ENCODE peak calls at places on chromosomes 13 and 19, in five cellular contexts. M, R, D, H and A are unnamed samples.

GRCh38 chr13:32259116-32259515 is 56.0 kb downstream of the ZAR1L start:
- DNase-seq in R (no peak), D (no peak), H (no peak), M (no peak), A (no peak)

GRCh38 chr13:51005566-51005965 is 96.0 kb downstream of the RNASEH2B start:
- DNase-seq in H (no peak), D (no peak), M (no peak), R (no peak), A (no peak)

GRCh38 chr13:38566526-38566925 is 120.4 kb upstream of the FREM2 start:
- DNase-seq in D (no peak), H (no peak), R (no peak), M (no peak), A (no peak)

GRCh38 chr13:112934075-112934474 is 34.9 kb upstream of the MCF2L start:
- DNase-seq in M (no peak), D (no peak), H (no peak), R (no peak), A (no peak)

GRCh38 chr19:15449620-15450527 is at the start of gene WIZ:
- DNase-seq in M (peak), D (peak), H (no peak), R (peak), A (peak)

GRCh38 chr19:50875795-50876422 is 2.7 kb downstream of the KLK2 start:
- DNase-seq in H (no peak), D (no peak), R (no peak), M (no peak), A (no peak)

GRCh38 chr13:46472384-46472783 is 80.6 kb upstream of the LRCH1 start:
- DNase-seq in H (no peak), R (no peak), M (no peak), D (no peak), A (no peak)

GRCh38 chr13:36841411-36841810 is 22.4 kb downstream of the RFXAP start:
- DNase-seq in M (no peak), H (no peak), R (no peak), D (no peak), A (no peak)

GRCh38 chr13:97976551-97977375 is 23.3 kb downstream of the IPO5 start:
- DNase-seq in H (no peak), M (peak), R (no peak), D (peak), A (peak)

GRCh38 chr13:32791545-32792172 is 205.4 kb downstream of the PDS5B start:
- DNase-seq in H (no peak), R (peak), D (no peak), M (no peak), A (peak)

GRCh38 chr13:34347784-34348573 is 530.0 kb downstream of the RFC3 start:
- DNase-seq in R (no peak), H (no peak), M (no peak), D (no peak), A (peak)

GRCh38 chr19:14138576-14139265 is 2.3 kb upstream of the ASF1B start:
- DNase-seq in D (no peak), R (peak), H (no peak), M (no peak), A (peak)

GRCh38 chr13:52644108-52644507 is 1.9 kb downstream of the HNRNPA1L2 start:
- DNase-seq in H (no peak), M (no peak), D (no peak), R (peak), A (no peak)

GRCh38 chr19:38946229-38947010 is 15.7 kb downstream of the MRPS12 start:
- DNase-seq in R (no peak), M (peak), D (no peak), H (no peak), A (no peak)

GRCh38 chr13:99258210-99258860 is at the start of gene GPR18:
- DNase-seq in D (no peak), H (no peak), R (peak), M (no peak), A (peak)

GRCh38 chr19:46536391-46536790 is 40.7 kb upstream of the PNMA8B start:
- DNase-seq in D (no peak), M (no peak), R (no peak), H (no peak), A (no peak)

GRCh38 chr13:28551498-28551895 is 56.6 kb upstream of the FLT1 start:
- DNase-seq in R (no peak), M (no peak), H (no peak), D (no peak), A (no peak)

GRCh38 chr13:28552288-28552687 is 57.4 kb upstream of the FLT1 start:
- DNase-seq in H (no peak), M (no peak), R (no peak), D (no peak), A (no peak)

GRCh38 chr13:28550721-28551497 is 56.0 kb upstream of the FLT1 start:
- DNase-seq in D (no peak), R (no peak), H (no peak), M (no peak), A (no peak)

GRCh38 chr13:28557725-28558124 is 62.8 kb upstream of the FLT1 start:
- DNase-seq in D (no peak), H (no peak), M (no peak), R (no peak), A (peak)

DNA sequence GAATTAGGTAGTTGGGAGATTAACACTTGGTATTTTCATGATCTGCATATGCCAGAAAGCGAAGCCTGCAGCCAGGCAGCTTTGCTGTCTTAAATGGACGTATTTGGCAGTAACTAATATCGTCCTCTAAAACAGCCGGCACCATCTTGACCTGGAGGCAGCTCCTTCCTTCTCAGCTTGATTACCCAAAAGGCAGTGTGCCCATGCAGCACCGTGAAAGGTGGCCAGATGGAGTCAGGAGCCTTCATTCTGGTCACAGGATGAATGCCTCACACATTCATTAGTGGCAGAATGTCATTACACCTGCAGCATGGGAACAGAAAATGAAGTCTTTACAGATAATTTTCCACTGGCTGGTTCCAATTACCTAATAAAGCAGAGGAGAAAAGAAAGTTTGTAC is 59.0 kb upstream of the FLT1 start:
- DNase-seq in R (no peak), H (no peak), M (no peak), D (no peak), A (no peak)
- H4K91ac ChIP-seq in R (no peak), H (no peak), M (no peak), D (no peak), A (no peak)

GRCh38 chr19:48548253-48548911 is 3.6 kb upstream of the SULT2B1 start:
- DNase-seq in M (no peak), R (no peak), D (no peak), H (no peak), A (no peak)

GRCh38 chr19:48543121-48543710 is 8.8 kb upstream of the SULT2B1 start:
- DNase-seq in M (peak), H (no peak), D (no peak), R (peak), A (peak)

GRCh38 chr19:48547722-48548121 is 4.2 kb upstream of the SULT2B1 start:
- DNase-seq in D (no peak), M (no peak), R (no peak), H (no peak), A (no peak)

GRCh38 chr19:48541813-48542212 is 10.2 kb upstream of the SULT2B1 start:
- DNase-seq in H (no peak), R (no peak), M (no peak), D (no peak), A (no peak)

DNA sequence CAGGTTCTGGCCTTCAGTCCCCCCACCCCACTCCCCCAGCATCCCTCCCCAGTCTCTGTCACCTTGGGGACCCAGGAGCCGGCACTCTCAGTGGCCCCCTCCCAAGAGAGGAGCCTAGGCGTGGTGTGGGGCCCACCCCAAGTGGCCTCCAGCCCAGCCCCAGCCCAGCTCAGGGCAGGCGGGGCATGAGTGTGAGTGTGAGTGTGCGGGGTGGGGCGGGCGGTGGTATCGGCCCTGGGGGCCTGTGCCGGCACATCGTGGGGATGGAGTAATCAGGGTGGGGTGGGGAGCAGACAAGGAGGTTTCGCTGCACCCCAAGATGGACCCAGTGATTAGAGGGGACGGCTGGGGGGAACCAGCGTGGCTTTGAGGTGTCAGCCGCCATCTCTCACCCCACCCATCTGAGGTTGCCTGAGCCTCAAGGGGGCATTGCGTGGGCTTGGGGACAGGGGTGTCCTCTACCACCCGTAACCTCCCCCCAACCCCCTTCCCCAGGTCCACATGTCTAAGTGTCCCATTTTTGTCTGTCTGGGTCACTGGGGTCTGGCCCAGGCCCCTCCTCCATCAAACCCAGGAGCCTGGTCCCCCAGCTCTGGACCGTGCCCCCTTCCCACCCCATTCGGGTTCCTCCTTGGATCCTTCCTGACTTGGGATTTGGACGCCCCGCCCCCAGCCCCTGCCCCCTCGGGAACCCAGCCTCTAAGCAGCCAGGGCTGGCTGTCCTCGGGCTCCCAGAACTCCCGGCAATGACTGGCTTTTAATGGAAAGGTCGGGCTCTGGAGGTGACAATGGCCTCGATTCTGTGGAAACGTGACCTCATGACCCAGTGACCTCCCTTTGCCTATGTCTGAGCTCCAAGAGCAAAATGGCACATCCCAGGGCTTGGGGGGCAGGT is 6.9 kb upstream of the SULT2B1 start:
- DNase-seq in M (peak), R (no peak), D (no peak), H (no peak), A (no peak)
- H4K91ac ChIP-seq in M (no peak), R (no peak), D (no peak), H (peak), A (no peak)

DNA sequence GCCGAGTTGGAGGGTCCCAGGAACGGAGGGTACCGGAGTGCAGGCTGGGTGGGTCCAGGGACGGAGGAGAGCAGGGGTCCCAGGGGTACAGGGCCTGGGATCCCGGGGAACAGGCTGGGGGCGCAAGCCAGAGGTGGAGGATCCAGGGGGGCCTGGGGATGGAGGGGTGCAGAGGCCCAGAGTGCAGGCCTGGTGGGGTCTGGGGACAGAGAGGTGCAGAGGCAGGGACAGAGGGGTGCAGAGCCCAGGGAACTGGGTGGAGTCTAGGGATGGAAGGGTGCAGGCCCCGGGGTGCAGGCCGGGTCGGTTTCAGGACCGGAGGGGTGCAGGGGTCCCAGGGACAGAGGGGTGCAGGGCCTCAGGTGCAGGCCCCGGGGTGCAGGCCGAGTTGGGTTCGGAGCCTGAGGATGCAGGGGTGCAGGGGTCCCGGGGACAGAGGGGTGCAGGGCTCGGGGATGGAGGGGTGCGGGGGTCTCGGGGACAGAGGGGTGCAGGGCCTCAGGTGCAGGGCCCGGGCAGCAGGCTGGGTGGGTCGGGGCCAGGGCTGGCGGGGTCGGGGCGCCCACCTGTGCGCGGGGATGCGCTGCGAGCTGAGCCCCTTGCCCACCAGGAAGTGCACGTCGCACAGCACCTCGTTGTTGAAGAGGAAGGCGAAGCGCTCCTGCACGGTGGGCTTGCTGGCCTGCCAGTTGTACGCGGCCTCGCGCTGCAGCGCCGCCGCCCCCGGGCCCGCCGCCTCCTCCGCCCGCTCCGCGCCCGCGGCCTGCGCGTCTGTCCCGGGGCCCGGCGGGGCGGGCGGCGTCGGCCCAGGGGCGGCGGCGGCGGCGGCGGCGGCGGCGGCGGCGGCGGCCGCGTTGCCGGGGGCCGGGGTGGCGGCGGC is 543 bp downstream of the BTBD2 start:
- DNase-seq in R (no peak), M (no peak), D (peak), H (no peak), A (no peak)
- H4K91ac ChIP-seq in R (peak), M (no peak), D (no peak), H (peak), A (peak)

GRCh38 chr19:42110658-42111057 is 21.6 kb downstream of the POU2F2 start:
- DNase-seq in D (no peak), M (no peak), H (no peak), R (no peak), A (no peak)

GRCh38 chr19:42109896-42110295 is 22.4 kb downstream of the POU2F2 start:
- DNase-seq in R (no peak), D (no peak), H (no peak), M (no peak), A (no peak)

GRCh38 chr19:42111811-42112210 is 20.4 kb downstream of the POU2F2 start:
- DNase-seq in M (no peak), H (no peak), R (peak), D (no peak), A (peak)

GRCh38 chr19:42113641-42114348 is 18.5 kb downstream of the POU2F2 start:
- DNase-seq in M (peak), H (peak), R (peak), D (no peak), A (peak)

GRCh38 chr19:42111384-42111783 is 20.9 kb downstream of the POU2F2 start:
- DNase-seq in R (peak), H (no peak), D (no peak), M (no peak), A (peak)
- H4K91ac ChIP-seq in R (peak), H (no peak), D (no peak), M (no peak), A (no peak)

GRCh38 chr19:28154077-28154476 is 1058.9 kb downstream of the UQCRFS1 start:
- DNase-seq in M (no peak), D (no peak), H (no peak), R (no peak), A (no peak)
- H4K91ac ChIP-seq in M (no peak), D (no peak), H (no peak), R (no peak), A (no peak)